ENCODE peak calls at places on chromosomes 11 and 22, in four cellular contexts. One of them, this sample, is unnamed.

GRCh38 chr11:114271316-114271715 is 24.9 kb upstream of the NNMT start:
- DNase-seq in HCT116: no peak
- DNase-seq in heart left ventricle: no peak
- DNase-seq in adrenal gland: no peak
- DNase-seq in this sample: no peak

GRCh38 chr11:27281740-27282139 is 81.3 kb downstream of the CCDC34 start:
- DNase-seq in HCT116: no peak
- DNase-seq in heart left ventricle: no peak
- DNase-seq in adrenal gland: no peak
- DNase-seq in this sample: no peak

GRCh38 chr11:128916646-128917045 is 25.5 kb downstream of the KCNJ5 start:
- DNase-seq in HCT116: no peak
- DNase-seq in heart left ventricle: no peak
- DNase-seq in adrenal gland: no peak
- DNase-seq in this sample: no peak

GRCh38 chr11:10325398-10326079 is 20.7 kb downstream of the ADM start:
- DNase-seq in HCT116: no peak
- DNase-seq in heart left ventricle: no peak
- DNase-seq in adrenal gland: no peak
- DNase-seq in this sample: no peak

GRCh38 chr11:9761441-9761945 is 97.6 kb downstream of the SWAP70 start:
- DNase-seq in HCT116: no peak
- DNase-seq in heart left ventricle: no peak
- DNase-seq in adrenal gland: no peak
- DNase-seq in this sample: no peak

GRCh38 chr22:25153961-25154685 is 45.5 kb upstream of the CRYBB3 start:
- DNase-seq in HCT116: no peak
- DNase-seq in heart left ventricle: peak
- DNase-seq in adrenal gland: peak
- DNase-seq in this sample: peak

GRCh38 chr11:20790622-20791021 is 121.2 kb downstream of the NELL1 start:
- DNase-seq in HCT116: no peak
- DNase-seq in heart left ventricle: no peak
- DNase-seq in adrenal gland: no peak
- DNase-seq in this sample: no peak

GRCh38 chr11:128379587-128380279 is 207.6 kb downstream of the ETS1 start:
- DNase-seq in HCT116: no peak
- DNase-seq in heart left ventricle: no peak
- DNase-seq in adrenal gland: no peak
- DNase-seq in this sample: no peak

GRCh38 chr11:57306941-57307598 is 17.7 kb downstream of the TNKS1BP1 start:
- DNase-seq in HCT116: no peak
- DNase-seq in heart left ventricle: no peak
- DNase-seq in adrenal gland: no peak
- DNase-seq in this sample: no peak

GRCh38 chr11:72263363-72263762 is 19.4 kb upstream of the PHOX2A start:
- DNase-seq in HCT116: no peak
- DNase-seq in heart left ventricle: no peak
- DNase-seq in adrenal gland: no peak
- DNase-seq in this sample: no peak

GRCh38 chr11:130427049-130427388 is 1.4 kb downstream of the ADAMTS8 start:
- DNase-seq in HCT116: no peak
- DNase-seq in heart left ventricle: no peak
- DNase-seq in adrenal gland: no peak
- DNase-seq in this sample: no peak

GRCh38 chr11:104572279-104572678 is 326.0 kb downstream of the CASP12 start:
- DNase-seq in HCT116: no peak
- DNase-seq in heart left ventricle: no peak
- DNase-seq in adrenal gland: no peak
- DNase-seq in this sample: no peak

GRCh38 chr11:13304655-13305340 is 27.2 kb downstream of the BMAL1 start:
- DNase-seq in HCT116: no peak
- DNase-seq in heart left ventricle: peak
- DNase-seq in adrenal gland: peak
- DNase-seq in this sample: no peak

GRCh38 chr22:27474112-27474571 is 327.4 kb downstream of the MN1 start:
- DNase-seq in HCT116: no peak
- DNase-seq in heart left ventricle: no peak
- DNase-seq in adrenal gland: no peak
- DNase-seq in this sample: no peak

GRCh38 chr11:2932850-2933251 is 3.6 kb upstream of the PHLDA2 start:
- DNase-seq in HCT116: no peak
- DNase-seq in heart left ventricle: peak
- DNase-seq in adrenal gland: no peak
- DNase-seq in this sample: peak

GRCh38 chr11:85661972-85662664 is 2.8 kb downstream of the CREBZF start:
- DNase-seq in HCT116: no peak
- DNase-seq in heart left ventricle: no peak
- DNase-seq in adrenal gland: no peak
- DNase-seq in this sample: no peak

GRCh38 chr11:62923634-62924411 is 2.7 kb upstream of the CHRM1 start:
- DNase-seq in HCT116: no peak
- DNase-seq in heart left ventricle: peak
- DNase-seq in adrenal gland: no peak
- DNase-seq in this sample: no peak

GRCh38 chr11:70567680-70568503 is 169.6 kb downstream of the CTTN start:
- DNase-seq in HCT116: no peak
- DNase-seq in heart left ventricle: peak
- DNase-seq in adrenal gland: peak
- DNase-seq in this sample: peak

GRCh38 chr11:33375688-33376311 is 118.6 kb downstream of the HIPK3 start:
- DNase-seq in HCT116: no peak
- DNase-seq in heart left ventricle: no peak
- DNase-seq in adrenal gland: no peak
- DNase-seq in this sample: peak

GRCh38 chr11:57008373-57008772 is 19.7 kb downstream of the OR5AK2 start:
- DNase-seq in HCT116: no peak
- DNase-seq in heart left ventricle: no peak
- DNase-seq in adrenal gland: no peak
- DNase-seq in this sample: no peak

GRCh38 chr11:72668645-72669347 is 5.4 kb downstream of the PDE2A start:
- DNase-seq in HCT116: no peak
- DNase-seq in heart left ventricle: no peak
- DNase-seq in adrenal gland: no peak
- DNase-seq in this sample: peak

GRCh38 chr22:23685205-23685784 is 5.5 kb upstream of the RGL4 start:
- DNase-seq in HCT116: no peak
- DNase-seq in heart left ventricle: no peak
- DNase-seq in adrenal gland: no peak
- DNase-seq in this sample: peak

GRCh38 chr11:122655527-122656072 is at the start of gene UBASH3B:
- DNase-seq in HCT116: peak
- DNase-seq in heart left ventricle: peak
- DNase-seq in adrenal gland: peak
- DNase-seq in this sample: peak

GRCh38 chr22:38454361-38455062 is 487 bp downstream of the KCNJ4 start:
- DNase-seq in HCT116: no peak
- DNase-seq in heart left ventricle: peak
- DNase-seq in adrenal gland: no peak
- DNase-seq in this sample: no peak

GRCh38 chr22:17972385-17973181 is 51.8 kb downstream of the MICAL3 start:
- DNase-seq in HCT116: no peak
- DNase-seq in heart left ventricle: peak
- DNase-seq in adrenal gland: peak
- DNase-seq in this sample: peak

GRCh38 chr22:27745809-27746208 is 55.7 kb downstream of the MN1 start:
- DNase-seq in HCT116: no peak
- DNase-seq in heart left ventricle: no peak
- DNase-seq in adrenal gland: no peak
- DNase-seq in this sample: no peak

GRCh38 chr11:115817844-115818565 is 313.8 kb upstream of the CADM1 start:
- DNase-seq in HCT116: no peak
- DNase-seq in heart left ventricle: no peak
- DNase-seq in adrenal gland: no peak
- DNase-seq in this sample: no peak

GRCh38 chr11:71209181-71209580 is 43.2 kb downstream of the SHANK2 start:
- DNase-seq in HCT116: no peak
- DNase-seq in heart left ventricle: no peak
- DNase-seq in adrenal gland: no peak
- DNase-seq in this sample: no peak

GRCh38 chr11:122095950-122096942 is 19.8 kb downstream of the BLID start:
- DNase-seq in HCT116: no peak
- DNase-seq in heart left ventricle: no peak
- DNase-seq in adrenal gland: no peak
- DNase-seq in this sample: no peak

GRCh38 chr22:49137216-49137840 is 690.3 kb downstream of the BRD1 start:
- DNase-seq in HCT116: no peak
- DNase-seq in heart left ventricle: no peak
- DNase-seq in adrenal gland: no peak
- DNase-seq in this sample: no peak

GRCh38 chr22:30890689-30891442 is 77.7 kb downstream of the MORC2 start:
- DNase-seq in HCT116: peak
- DNase-seq in heart left ventricle: no peak
- DNase-seq in adrenal gland: peak
- DNase-seq in this sample: peak

DNA sequence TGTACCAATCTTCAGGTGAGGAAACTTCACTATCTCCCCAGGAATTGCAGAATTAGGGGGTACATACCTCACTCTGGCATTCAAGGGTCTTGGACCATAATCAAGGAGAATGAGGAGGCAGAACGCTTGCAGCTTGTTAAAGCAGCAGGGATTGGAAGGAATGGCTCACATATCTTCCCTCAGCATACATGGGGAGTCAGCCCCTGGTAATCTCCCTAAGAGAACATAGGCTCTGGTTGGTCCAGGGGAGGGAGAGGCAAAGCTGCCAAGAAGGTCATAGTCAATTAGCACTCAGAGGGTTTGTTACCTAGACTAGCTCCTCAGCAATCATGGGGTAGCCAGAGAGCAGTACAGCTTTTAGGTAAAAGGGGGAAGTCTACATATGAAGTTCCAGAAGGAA is 256.8 kb downstream of the INSC start:
- DNase-seq in HCT116: no peak
- DNase-seq in heart left ventricle: no peak
- DNase-seq in adrenal gland: no peak
- DNase-seq in this sample: no peak
- TF ChIP-seq POLR2A in HCT116: no peak
- TF ChIP-seq POLR2A in heart left ventricle: no peak
- TF ChIP-seq POLR2A in adrenal gland: no peak
- TF ChIP-seq POLR2A in this sample: no peak

GRCh38 chr11:116853461-116854073 is 16.1 kb upstream of the APOA1 start:
- DNase-seq in HCT116: peak
- DNase-seq in heart left ventricle: no peak
- DNase-seq in adrenal gland: no peak
- DNase-seq in this sample: peak
- TF ChIP-seq POLR2A in HCT116: no peak
- TF ChIP-seq POLR2A in heart left ventricle: no peak
- TF ChIP-seq POLR2A in adrenal gland: no peak
- TF ChIP-seq POLR2A in this sample: no peak

GRCh38 chr11:15472405-15472799 is 357.7 kb downstream of the INSC start:
- DNase-seq in HCT116: no peak
- DNase-seq in heart left ventricle: no peak
- DNase-seq in adrenal gland: no peak
- DNase-seq in this sample: no peak
- TF ChIP-seq POLR2A in HCT116: no peak
- TF ChIP-seq POLR2A in heart left ventricle: no peak
- TF ChIP-seq POLR2A in adrenal gland: no peak
- TF ChIP-seq POLR2A in this sample: no peak

GRCh38 chr11:68216171-68216938 is 3.3 kb upstream of the KMT5B start:
- DNase-seq in HCT116: no peak
- DNase-seq in heart left ventricle: peak
- DNase-seq in adrenal gland: no peak
- DNase-seq in this sample: no peak
- TF ChIP-seq POLR2A in HCT116: no peak
- TF ChIP-seq POLR2A in heart left ventricle: no peak
- TF ChIP-seq POLR2A in adrenal gland: no peak
- TF ChIP-seq POLR2A in this sample: no peak

GRCh38 chr11:45079075-45079444 is 67.4 kb upstream of the PRDM11 start:
- DNase-seq in HCT116: no peak
- DNase-seq in heart left ventricle: no peak
- DNase-seq in adrenal gland: no peak
- DNase-seq in this sample: no peak

GRCh38 chr11:45078236-45079074 is 68.0 kb upstream of the PRDM11 start:
- DNase-seq in HCT116: no peak
- DNase-seq in heart left ventricle: no peak
- DNase-seq in adrenal gland: no peak
- DNase-seq in this sample: no peak

GRCh38 chr11:45079567-45079942 is 66.9 kb upstream of the PRDM11 start:
- DNase-seq in HCT116: no peak
- DNase-seq in heart left ventricle: no peak
- DNase-seq in adrenal gland: no peak
- DNase-seq in this sample: no peak

GRCh38 chr11:45082744-45083543 is 63.5 kb upstream of the PRDM11 start:
- DNase-seq in HCT116: no peak
- DNase-seq in heart left ventricle: no peak
- DNase-seq in adrenal gland: no peak
- DNase-seq in this sample: no peak

GRCh38 chr11:45079943-45080719 is 66.3 kb upstream of the PRDM11 start:
- DNase-seq in HCT116: no peak
- DNase-seq in heart left ventricle: no peak
- DNase-seq in adrenal gland: no peak
- DNase-seq in this sample: no peak
- TF ChIP-seq POLR2A in HCT116: no peak
- TF ChIP-seq POLR2A in heart left ventricle: no peak
- TF ChIP-seq POLR2A in adrenal gland: no peak
- TF ChIP-seq POLR2A in this sample: no peak

DNA sequence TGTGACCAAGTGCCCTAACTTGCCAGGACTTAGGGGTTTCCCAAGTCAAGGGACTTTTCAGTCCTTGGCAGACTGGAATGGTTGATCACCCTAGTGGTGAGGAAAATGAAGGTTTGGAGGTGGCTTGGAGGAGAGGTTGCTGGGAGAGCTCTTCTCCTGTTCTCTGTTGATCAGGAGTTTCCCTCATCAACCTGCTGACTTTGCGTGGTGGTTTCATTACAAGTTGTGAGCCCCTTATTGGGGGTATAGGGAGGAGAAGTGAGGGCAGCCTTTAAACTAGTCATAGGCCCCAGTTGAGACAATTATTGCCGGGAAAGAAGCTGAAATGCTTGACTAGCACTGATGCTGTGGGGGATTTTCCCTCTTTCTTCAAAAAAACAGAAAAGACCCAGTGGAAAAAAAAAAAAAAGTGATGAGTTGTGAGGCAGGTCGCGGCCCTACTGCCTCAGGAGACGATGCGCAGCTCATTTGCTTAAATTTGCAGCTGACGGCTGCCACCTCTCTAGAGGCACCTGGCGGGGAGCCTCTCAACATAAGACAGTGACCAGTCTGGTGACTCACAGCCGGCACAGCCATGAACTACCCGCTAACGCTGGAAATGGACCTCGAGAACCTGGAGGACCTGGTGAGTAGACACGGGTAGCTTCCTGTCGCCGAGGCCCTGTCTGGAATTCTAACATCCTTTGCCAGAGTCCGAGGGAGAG is at the start of gene CXCR5:
- DNase-seq in HCT116: no peak
- DNase-seq in heart left ventricle: no peak
- DNase-seq in adrenal gland: peak
- DNase-seq in this sample: no peak
- TF ChIP-seq POLR2A in HCT116: no peak
- TF ChIP-seq POLR2A in heart left ventricle: no peak
- TF ChIP-seq POLR2A in adrenal gland: no peak
- TF ChIP-seq POLR2A in this sample: no peak

This sample was measured in H54.